ENCODE peak calls at places on chromosome 15, in seven cellular contexts. Q is fibroblast of lung, F is uterus, V is GM23248, O is left ventricle myocardium inferior, E is adrenal gland, C is breast epithelium. X is an unnamed sample. For H3K27me3, the result is how much of the 10 kb centered on the place peaks cover.

GRCh38 chr15:64035525-64035924 is 10.8 kb downstream of the DAPK2 start:
- DNase-seq in O (no peak), C (no peak), Q (no peak), F (no peak), E (no peak), V (no peak), X (no peak)

GRCh38 chr15:79028411-79028964 is 62.1 kb downstream of the RASGRF1 start:
- DNase-seq in E (peak), O (no peak), Q (peak), C (no peak), F (no peak), V (peak), X (peak)

GRCh38 chr15:47288794-47289193 is 428.5 kb upstream of the SEMA6D start:
- DNase-seq in Q (no peak), O (no peak), E (no peak), V (no peak), F (no peak), C (no peak), X (no peak)

GRCh38 chr15:84973492-84974460 is 7.9 kb upstream of the PDE8A start:
- DNase-seq in V (peak), C (no peak), O (no peak), F (no peak), E (no peak), Q (peak), X (no peak)

GRCh38 chr15:55407631-55407948 is 569 bp downstream of the CCPG1 start:
- DNase-seq in E (peak), F (no peak), O (no peak), Q (no peak), C (no peak), V (peak), X (peak)

GRCh38 chr15:67321352-67321751 is 66.8 kb downstream of the IQCH start:
- DNase-seq in V (no peak), C (no peak), Q (no peak), O (no peak), E (no peak), F (no peak), X (no peak)

GRCh38 chr15:85690546-85691226 is 104.0 kb downstream of the KLHL25 start:
- DNase-seq in V (peak), E (no peak), F (no peak), Q (no peak), C (no peak), O (no peak), X (no peak)

GRCh38 chr15:95590533-95591044 is 739.9 kb upstream of the NR2F2 start:
- DNase-seq in O (no peak), Q (peak), E (no peak), V (peak), C (no peak), F (peak), X (no peak)

DNA sequence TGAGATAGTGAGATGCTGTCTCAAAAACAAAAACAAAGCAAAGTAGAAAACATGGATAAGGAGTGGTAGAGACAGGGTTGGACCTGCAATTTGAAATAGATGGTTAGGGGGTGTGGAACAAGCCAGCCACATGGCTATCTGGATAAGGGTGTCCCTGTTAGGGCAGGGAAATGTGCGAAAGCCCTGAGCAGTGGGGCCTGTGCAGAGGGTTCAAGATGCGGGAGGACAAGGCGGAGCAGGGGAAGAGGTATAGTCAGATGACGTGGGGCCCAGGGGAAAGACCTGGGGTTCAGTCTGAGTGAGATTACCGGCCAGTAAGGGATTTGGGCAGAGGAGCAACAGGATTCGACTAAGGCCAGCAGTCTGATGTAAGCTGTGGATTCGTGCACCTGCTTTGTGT is 18.4 kb upstream of the NR2E3 start:
- DNase-seq in F (no peak), E (no peak), C (no peak), O (no peak), V (no peak), Q (no peak), X (no peak)
- H3K27me3 ChIP-seq in F (under half), E (under half), C (under half), O (under half), V (under half), Q (under half), X (under half)

DNA sequence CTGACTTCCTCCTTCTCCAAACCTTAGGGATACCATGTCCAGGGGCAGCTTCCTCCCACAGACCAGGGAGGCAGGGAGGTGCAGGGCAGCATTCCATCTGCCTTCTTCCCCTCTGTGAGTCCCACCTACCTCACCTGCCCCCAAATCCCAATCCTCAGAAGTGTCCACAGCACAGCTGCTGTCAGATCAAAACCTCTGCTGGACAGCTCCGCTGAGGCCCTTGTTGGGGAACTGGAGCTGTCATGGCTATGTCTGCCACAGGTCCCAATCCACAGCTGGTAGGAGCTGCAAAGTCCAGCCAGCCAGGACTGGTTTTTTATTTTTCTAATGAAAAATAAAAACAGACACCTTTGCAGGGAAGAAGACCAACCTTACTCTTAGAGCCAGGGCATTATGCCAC is 40.7 kb upstream of the TBC1D21 start:
- DNase-seq in F (no peak), O (no peak), E (no peak), C (no peak), V (peak), Q (no peak), X (peak)
- H3K27me3 ChIP-seq in F (under half), O (under half), E (under half), C (under half), V (under half), Q (under half), X (under half)

DNA sequence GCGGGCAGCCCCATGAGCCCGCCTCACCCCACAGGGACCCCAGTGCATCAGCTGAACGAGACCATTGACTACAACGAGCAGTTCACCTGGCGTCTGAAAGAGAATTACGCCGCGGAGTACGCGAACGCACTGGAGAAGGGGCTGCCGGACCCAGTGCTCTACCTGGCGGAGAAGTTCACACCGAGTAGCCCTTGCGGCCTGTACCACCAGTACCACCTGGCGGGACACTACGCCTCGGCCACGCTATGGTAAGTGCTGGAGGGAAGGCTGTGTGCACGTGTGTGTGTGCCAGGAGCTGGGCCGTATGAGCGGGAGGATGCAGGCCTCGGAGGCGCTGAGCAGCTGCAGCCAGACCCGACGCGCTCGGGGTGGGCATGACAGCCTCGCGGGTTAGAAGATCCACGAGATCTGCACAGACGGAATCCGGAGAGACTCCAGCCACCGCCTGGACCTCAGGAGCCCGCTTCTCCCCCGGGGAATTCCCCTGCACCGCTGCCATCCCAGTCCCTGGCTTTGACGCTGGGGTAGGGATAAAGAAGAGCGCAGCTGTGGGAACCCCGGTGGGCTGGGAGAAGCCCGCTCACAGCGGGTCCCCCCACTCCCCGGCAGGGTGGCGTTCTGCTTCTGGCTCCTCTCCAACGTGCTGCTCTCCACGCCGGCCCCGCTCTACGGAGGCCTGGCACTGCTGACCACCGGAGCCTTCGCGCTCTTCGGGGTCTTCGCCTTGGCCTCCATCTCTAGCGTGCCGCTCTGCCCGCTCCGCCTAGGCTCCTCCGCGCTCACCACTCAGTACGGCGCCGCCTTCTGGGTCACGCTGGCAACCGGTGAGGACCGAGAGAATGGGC is 2.6 kb downstream of the DUOXA2 start:
- DNase-seq in F (no peak), C (no peak), V (peak), Q (no peak), O (no peak), E (no peak), X (peak)
- H3K27me3 ChIP-seq in F (under half), C (half or more), V (half or more), Q (half or more), O (half or more), E (half or more), X (half or more)

DNA sequence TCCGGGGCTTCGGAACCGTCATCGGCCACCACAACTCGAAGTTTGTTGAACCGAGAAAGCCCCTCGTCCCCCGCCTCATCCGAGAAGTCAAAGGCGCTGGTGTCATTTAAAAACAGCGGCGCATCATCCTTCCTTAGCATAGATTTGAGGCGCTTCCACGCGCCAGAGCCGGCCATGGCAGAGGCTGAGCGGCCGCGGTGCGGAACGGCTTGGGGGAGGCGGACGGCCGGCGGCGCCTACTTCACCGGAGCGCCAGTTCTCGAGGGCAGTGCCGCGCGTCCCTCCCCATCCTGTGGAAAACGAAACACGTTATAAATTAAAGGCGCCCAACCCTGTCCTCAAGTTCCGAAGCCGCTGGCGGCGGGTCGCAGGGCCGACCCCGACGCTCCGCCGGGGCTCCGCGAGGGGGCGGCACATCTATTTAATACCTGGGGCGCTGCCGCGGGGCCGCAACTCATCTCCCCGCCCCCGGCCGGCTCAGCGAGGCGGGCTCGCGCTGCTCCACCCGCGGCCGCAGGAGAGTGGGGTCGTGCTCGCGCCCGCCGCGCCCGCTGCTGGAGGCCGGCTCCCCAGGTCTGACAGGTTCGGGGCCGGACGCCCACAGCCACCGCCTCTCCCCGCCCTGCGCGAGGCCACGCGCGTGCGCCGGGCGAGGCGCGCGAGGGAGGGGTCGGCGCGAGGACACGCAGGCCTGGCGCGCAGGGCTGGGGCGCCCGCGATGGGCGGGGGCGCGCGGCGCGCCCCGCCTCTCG is at the start of gene SLC30A4:
- DNase-seq in V (peak), F (peak), Q (peak), O (peak), C (peak), E (peak), X (peak)
- H3K27me3 ChIP-seq in V (under half), F (under half), Q (under half), O (under half), C (under half), E (under half), X (half or more)

GRCh38 chr15:91099616-91100560 is at the start of gene SV2B:
- DNase-seq in E (peak), O (peak), F (no peak), V (peak), C (no peak), Q (peak), X (peak)
- H3K27me3 ChIP-seq in E (under half), O (half or more), F (under half), V (half or more), C (half or more), Q (under half), X (half or more)

GRCh38 chr15:89419370-89419984 is 76.9 kb downstream of the RHCG start:
- DNase-seq in E (peak), Q (peak), F (no peak), V (peak), C (no peak), O (peak), X (peak)
- H3K27me3 ChIP-seq in E (under half), Q (under half), F (under half), V (half or more), C (half or more), O (half or more), X (half or more)

GRCh38 chr15:82663186-82663600 is 16.0 kb upstream of the CPEB1 start:
- DNase-seq in C (no peak), O (no peak), V (peak), E (peak), F (no peak), Q (peak), X (peak)

GRCh38 chr15:82666606-82667005 is 19.4 kb upstream of the CPEB1 start:
- DNase-seq in C (no peak), E (no peak), V (no peak), Q (no peak), F (no peak), O (no peak), X (no peak)

GRCh38 chr15:82660378-82660777 is 13.2 kb upstream of the CPEB1 start:
- DNase-seq in O (no peak), F (no peak), V (no peak), C (no peak), E (no peak), Q (no peak), X (no peak)

GRCh38 chr15:82664021-82664420 is 16.9 kb upstream of the CPEB1 start:
- DNase-seq in C (no peak), O (no peak), Q (no peak), F (no peak), V (no peak), E (no peak), X (no peak)

DNA sequence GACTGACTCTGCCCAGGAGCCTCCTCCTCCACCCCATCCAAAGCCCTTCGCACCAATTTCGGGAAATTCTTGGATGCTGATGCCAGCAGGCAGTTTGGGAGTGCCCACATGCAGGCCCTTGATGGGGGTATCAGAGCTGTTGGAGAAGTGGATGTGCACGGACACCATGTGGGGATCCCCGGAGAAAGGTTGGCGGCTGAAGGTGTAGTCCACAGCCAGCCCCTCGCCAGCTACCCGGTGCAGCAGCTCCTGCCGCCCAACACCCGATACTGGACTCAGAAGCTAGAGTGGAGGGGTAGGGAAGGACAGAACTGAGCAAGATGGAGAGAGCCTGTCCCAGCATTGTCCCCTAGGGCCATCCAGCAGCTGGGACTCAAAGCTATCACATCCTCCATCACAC is 15.5 kb upstream of the CPEB1 start:
- DNase-seq in E (no peak), Q (no peak), C (no peak), O (no peak), V (no peak), F (no peak), X (no peak)
- H3K27me3 ChIP-seq in E (under half), Q (under half), C (under half), O (half or more), V (under half), F (under half), X (under half)

GRCh38 chr15:70632079-70632850 is 131.1 kb downstream of the UACA start:
- DNase-seq in O (no peak), C (no peak), Q (peak), V (peak), F (no peak), E (no peak), X (no peak)

GRCh38 chr15:70632981-70633380 is 130.4 kb downstream of the UACA start:
- DNase-seq in Q (peak), O (no peak), V (no peak), C (no peak), F (no peak), E (no peak), X (peak)

GRCh38 chr15:70636540-70637165 is 126.7 kb downstream of the UACA start:
- DNase-seq in Q (peak), C (no peak), E (no peak), V (peak), F (no peak), O (no peak), X (peak)

GRCh38 chr15:70633394-70633793 is 130.0 kb downstream of the UACA start:
- DNase-seq in O (no peak), V (no peak), C (no peak), Q (peak), F (no peak), E (peak), X (peak)

DNA sequence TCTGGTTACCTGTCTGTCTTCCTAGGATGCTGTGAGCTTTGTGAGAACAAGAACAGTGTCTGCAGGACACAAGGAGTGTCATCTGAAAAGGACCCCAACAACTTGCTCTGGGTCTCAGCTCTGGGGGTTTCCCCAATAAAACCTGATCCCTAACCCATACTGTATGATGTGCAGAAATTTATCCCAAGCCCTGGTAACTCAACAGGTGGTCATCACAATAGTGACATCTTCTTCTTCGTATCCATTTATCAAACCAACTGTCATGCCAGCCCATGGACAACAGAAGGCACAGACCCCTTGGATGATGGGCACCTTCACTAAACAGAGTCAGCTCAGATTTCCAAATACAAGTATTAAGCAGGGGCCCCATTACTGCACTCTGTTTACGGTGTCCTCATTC is 127.5 kb downstream of the UACA start:
- DNase-seq in F (no peak), V (no peak), Q (no peak), E (no peak), C (no peak), O (no peak), X (no peak)
- H3K27me3 ChIP-seq in F (under half), V (under half), Q (under half), E (under half), C (under half), O (under half), X (under half)

X was measured in neural progenitor cell.